ENCODE peak calls at places on chromosomes 3 and 15, in eight cellular contexts. One of them, this sample, is unnamed.

GRCh38 chr3:188239577-188239976 is 85.6 kb downstream of the LPP start:
- DNase-seq in stimulated activated CD8-positive, alpha-beta memory T cell treated with anti-CD3 and anti-CD28 coated beads, Interleukin-7, amount 100 ng/mL, for 24 hours: no peak
- DNase-seq in neural crest cell: no peak
- DNase-seq in effector CD4-positive, alpha-beta T cell: no peak
- DNase-seq in spleen: no peak
- DNase-seq in Caki2: no peak
- DNase-seq in GM04504: no peak
- DNase-seq in HepG2: no peak
- DNase-seq in this sample: no peak

GRCh38 chr15:37206690-37207089 is 106.3 kb upstream of the MEIS2 start:
- DNase-seq in GM04504: no peak
- DNase-seq in effector CD4-positive, alpha-beta T cell: no peak
- DNase-seq in neural crest cell: no peak
- DNase-seq in Caki2: no peak
- DNase-seq in stimulated activated CD8-positive, alpha-beta memory T cell treated with anti-CD3 and anti-CD28 coated beads, Interleukin-7, amount 100 ng/mL, for 24 hours: no peak
- DNase-seq in HepG2: peak
- DNase-seq in spleen: no peak
- DNase-seq in this sample: no peak

GRCh38 chr3:139159356-139159755 is 114.7 kb upstream of the PRR23C start:
- DNase-seq in HepG2: no peak
- DNase-seq in Caki2: no peak
- DNase-seq in stimulated activated CD8-positive, alpha-beta memory T cell treated with anti-CD3 and anti-CD28 coated beads, Interleukin-7, amount 100 ng/mL, for 24 hours: no peak
- DNase-seq in effector CD4-positive, alpha-beta T cell: no peak
- DNase-seq in GM04504: no peak
- DNase-seq in neural crest cell: no peak
- DNase-seq in spleen: no peak
- DNase-seq in this sample: no peak

GRCh38 chr15:85374831-85375230 is 5.6 kb upstream of the AKAP13 start:
- DNase-seq in effector CD4-positive, alpha-beta T cell: no peak
- DNase-seq in stimulated activated CD8-positive, alpha-beta memory T cell treated with anti-CD3 and anti-CD28 coated beads, Interleukin-7, amount 100 ng/mL, for 24 hours: no peak
- DNase-seq in GM04504: no peak
- DNase-seq in neural crest cell: no peak
- DNase-seq in HepG2: no peak
- DNase-seq in spleen: no peak
- DNase-seq in Caki2: no peak
- DNase-seq in this sample: no peak

GRCh38 chr3:155149494-155149893 is 69.4 kb downstream of the MME start:
- DNase-seq in stimulated activated CD8-positive, alpha-beta memory T cell treated with anti-CD3 and anti-CD28 coated beads, Interleukin-7, amount 100 ng/mL, for 24 hours: no peak
- DNase-seq in effector CD4-positive, alpha-beta T cell: no peak
- DNase-seq in spleen: no peak
- DNase-seq in HepG2: no peak
- DNase-seq in GM04504: no peak
- DNase-seq in Caki2: no peak
- DNase-seq in neural crest cell: no peak
- DNase-seq in this sample: no peak

GRCh38 chr3:18443670-18444596 is 18.8 kb upstream of the SATB1 start:
- DNase-seq in HepG2: no peak
- DNase-seq in neural crest cell: peak
- DNase-seq in stimulated activated CD8-positive, alpha-beta memory T cell treated with anti-CD3 and anti-CD28 coated beads, Interleukin-7, amount 100 ng/mL, for 24 hours: peak
- DNase-seq in spleen: peak
- DNase-seq in GM04504: no peak
- DNase-seq in effector CD4-positive, alpha-beta T cell: no peak
- DNase-seq in Caki2: no peak
- DNase-seq in this sample: no peak

GRCh38 chr3:78281381-78281780 is 1241.5 kb downstream of the ROBO2 start:
- DNase-seq in neural crest cell: no peak
- DNase-seq in HepG2: no peak
- DNase-seq in GM04504: no peak
- DNase-seq in stimulated activated CD8-positive, alpha-beta memory T cell treated with anti-CD3 and anti-CD28 coated beads, Interleukin-7, amount 100 ng/mL, for 24 hours: no peak
- DNase-seq in spleen: peak
- DNase-seq in effector CD4-positive, alpha-beta T cell: no peak
- DNase-seq in Caki2: no peak
- DNase-seq in this sample: no peak

GRCh38 chr3:66692108-66692750 is 191.4 kb upstream of the LRIG1 start:
- DNase-seq in GM04504: no peak
- DNase-seq in stimulated activated CD8-positive, alpha-beta memory T cell treated with anti-CD3 and anti-CD28 coated beads, Interleukin-7, amount 100 ng/mL, for 24 hours: no peak
- DNase-seq in effector CD4-positive, alpha-beta T cell: no peak
- DNase-seq in Caki2: no peak
- DNase-seq in neural crest cell: no peak
- DNase-seq in spleen: no peak
- DNase-seq in HepG2: peak
- DNase-seq in this sample: no peak

GRCh38 chr15:57037548-57037947 is 119.1 kb downstream of the TCF12 start:
- DNase-seq in HepG2: no peak
- DNase-seq in GM04504: no peak
- DNase-seq in neural crest cell: no peak
- DNase-seq in stimulated activated CD8-positive, alpha-beta memory T cell treated with anti-CD3 and anti-CD28 coated beads, Interleukin-7, amount 100 ng/mL, for 24 hours: no peak
- DNase-seq in effector CD4-positive, alpha-beta T cell: no peak
- DNase-seq in Caki2: no peak
- DNase-seq in spleen: no peak
- DNase-seq in this sample: no peak

GRCh38 chr3:28905798-28906197 is 375.1 kb upstream of the RBMS3 start:
- DNase-seq in spleen: no peak
- DNase-seq in neural crest cell: no peak
- DNase-seq in GM04504: no peak
- DNase-seq in HepG2: no peak
- DNase-seq in stimulated activated CD8-positive, alpha-beta memory T cell treated with anti-CD3 and anti-CD28 coated beads, Interleukin-7, amount 100 ng/mL, for 24 hours: no peak
- DNase-seq in effector CD4-positive, alpha-beta T cell: no peak
- DNase-seq in Caki2: no peak
- DNase-seq in this sample: no peak

GRCh38 chr15:43511012-43511885 is 6.2 kb upstream of the MAP1A start:
- DNase-seq in spleen: no peak
- DNase-seq in GM04504: no peak
- DNase-seq in neural crest cell: peak
- DNase-seq in stimulated activated CD8-positive, alpha-beta memory T cell treated with anti-CD3 and anti-CD28 coated beads, Interleukin-7, amount 100 ng/mL, for 24 hours: no peak
- DNase-seq in HepG2: peak
- DNase-seq in effector CD4-positive, alpha-beta T cell: no peak
- DNase-seq in Caki2: peak
- DNase-seq in this sample: no peak

GRCh38 chr3:134357914-134358811 is 16.1 kb downstream of the AMOTL2 start:
- DNase-seq in effector CD4-positive, alpha-beta T cell: no peak
- DNase-seq in stimulated activated CD8-positive, alpha-beta memory T cell treated with anti-CD3 and anti-CD28 coated beads, Interleukin-7, amount 100 ng/mL, for 24 hours: no peak
- DNase-seq in GM04504: peak
- DNase-seq in HepG2: peak
- DNase-seq in spleen: peak
- DNase-seq in neural crest cell: no peak
- DNase-seq in Caki2: peak
- DNase-seq in this sample: peak

GRCh38 chr15:67120009-67120838 is 54.8 kb downstream of the SMAD3 start:
- DNase-seq in spleen: no peak
- DNase-seq in HepG2: no peak
- DNase-seq in Caki2: no peak
- DNase-seq in stimulated activated CD8-positive, alpha-beta memory T cell treated with anti-CD3 and anti-CD28 coated beads, Interleukin-7, amount 100 ng/mL, for 24 hours: no peak
- DNase-seq in GM04504: no peak
- DNase-seq in neural crest cell: no peak
- DNase-seq in effector CD4-positive, alpha-beta T cell: no peak
- DNase-seq in this sample: no peak

GRCh38 chr15:42891569-42891968 is 29.0 kb downstream of the TTBK2 start:
- DNase-seq in GM04504: no peak
- DNase-seq in neural crest cell: no peak
- DNase-seq in stimulated activated CD8-positive, alpha-beta memory T cell treated with anti-CD3 and anti-CD28 coated beads, Interleukin-7, amount 100 ng/mL, for 24 hours: no peak
- DNase-seq in HepG2: no peak
- DNase-seq in Caki2: peak
- DNase-seq in effector CD4-positive, alpha-beta T cell: no peak
- DNase-seq in spleen: no peak
- DNase-seq in this sample: no peak

GRCh38 chr3:79200456-79200855 is 567.3 kb downstream of the ROBO1 start:
- DNase-seq in stimulated activated CD8-positive, alpha-beta memory T cell treated with anti-CD3 and anti-CD28 coated beads, Interleukin-7, amount 100 ng/mL, for 24 hours: no peak
- DNase-seq in neural crest cell: no peak
- DNase-seq in HepG2: no peak
- DNase-seq in GM04504: no peak
- DNase-seq in spleen: no peak
- DNase-seq in effector CD4-positive, alpha-beta T cell: no peak
- DNase-seq in Caki2: no peak
- DNase-seq in this sample: no peak

GRCh38 chr15:42914728-42915497 is 5.7 kb downstream of the TTBK2 start:
- DNase-seq in neural crest cell: no peak
- DNase-seq in spleen: no peak
- DNase-seq in GM04504: no peak
- DNase-seq in Caki2: peak
- DNase-seq in stimulated activated CD8-positive, alpha-beta memory T cell treated with anti-CD3 and anti-CD28 coated beads, Interleukin-7, amount 100 ng/mL, for 24 hours: no peak
- DNase-seq in effector CD4-positive, alpha-beta T cell: no peak
- DNase-seq in HepG2: no peak
- DNase-seq in this sample: no peak

GRCh38 chr3:58469096-58469495 is 22.8 kb upstream of the KCTD6 start:
- DNase-seq in stimulated activated CD8-positive, alpha-beta memory T cell treated with anti-CD3 and anti-CD28 coated beads, Interleukin-7, amount 100 ng/mL, for 24 hours: no peak
- DNase-seq in HepG2: no peak
- DNase-seq in Caki2: no peak
- DNase-seq in effector CD4-positive, alpha-beta T cell: no peak
- DNase-seq in GM04504: no peak
- DNase-seq in spleen: no peak
- DNase-seq in neural crest cell: no peak
- DNase-seq in this sample: no peak

GRCh38 chr3:69604735-69605435 is 134.4 kb upstream of the MITF start:
- DNase-seq in HepG2: no peak
- DNase-seq in spleen: no peak
- DNase-seq in neural crest cell: no peak
- DNase-seq in stimulated activated CD8-positive, alpha-beta memory T cell treated with anti-CD3 and anti-CD28 coated beads, Interleukin-7, amount 100 ng/mL, for 24 hours: no peak
- DNase-seq in effector CD4-positive, alpha-beta T cell: no peak
- DNase-seq in GM04504: no peak
- DNase-seq in Caki2: no peak
- DNase-seq in this sample: no peak

GRCh38 chr3:27426926-27427325 is 57.3 kb downstream of the SLC4A7 start:
- DNase-seq in Caki2: no peak
- DNase-seq in effector CD4-positive, alpha-beta T cell: no peak
- DNase-seq in HepG2: no peak
- DNase-seq in neural crest cell: no peak
- DNase-seq in stimulated activated CD8-positive, alpha-beta memory T cell treated with anti-CD3 and anti-CD28 coated beads, Interleukin-7, amount 100 ng/mL, for 24 hours: no peak
- DNase-seq in GM04504: no peak
- DNase-seq in spleen: no peak
- DNase-seq in this sample: no peak

GRCh38 chr15:88894819-88895767 is at the start of gene HAPLN3:
- DNase-seq in neural crest cell: peak
- DNase-seq in HepG2: no peak
- DNase-seq in spleen: no peak
- DNase-seq in Caki2: peak
- DNase-seq in stimulated activated CD8-positive, alpha-beta memory T cell treated with anti-CD3 and anti-CD28 coated beads, Interleukin-7, amount 100 ng/mL, for 24 hours: peak
- DNase-seq in GM04504: no peak
- DNase-seq in effector CD4-positive, alpha-beta T cell: peak
- DNase-seq in this sample: no peak

GRCh38 chr3:124246949-124247348 is 255.0 kb upstream of the ROPN1 start:
- DNase-seq in Caki2: no peak
- DNase-seq in HepG2: peak
- DNase-seq in effector CD4-positive, alpha-beta T cell: no peak
- DNase-seq in stimulated activated CD8-positive, alpha-beta memory T cell treated with anti-CD3 and anti-CD28 coated beads, Interleukin-7, amount 100 ng/mL, for 24 hours: no peak
- DNase-seq in spleen: no peak
- DNase-seq in neural crest cell: no peak
- DNase-seq in GM04504: no peak
- DNase-seq in this sample: no peak